ENCODE peak calls at places on chromosomes 6 and 20, in ten cellular contexts. One of them, this sample, is unnamed.
A peak's percentile ranks its signal among the peaks of the same experiment; 100 is the strongest.

GRCh38 chr20:2311329-2311728 is 15.5 kb downstream of the TGM3 start:
- DNase-seq in BJ: no peak
- DNase-seq in fibroblast of lung: no peak
- DNase-seq in keratinocyte: no peak
- DNase-seq in heart left ventricle: no peak
- DNase-seq in adrenal gland: no peak
- DNase-seq in HepG2: no peak
- DNase-seq in GM06990: no peak
- DNase-seq in A673: no peak
- DNase-seq in psoas muscle: no peak
- DNase-seq in this sample: no peak

GRCh38 chr6:131037194-131037897 is 25.7 kb downstream of the EPB41L2 start:
- DNase-seq in fibroblast of lung: no peak
- DNase-seq in GM06990: no peak
- DNase-seq in keratinocyte: no peak
- DNase-seq in HepG2: no peak
- DNase-seq in psoas muscle: no peak
- DNase-seq in heart left ventricle: no peak
- DNase-seq in BJ: no peak
- DNase-seq in adrenal gland: no peak
- DNase-seq in A673: no peak
- DNase-seq in this sample: no peak

GRCh38 chr20:47688385-47689381 is 96.6 kb downstream of the SULF2 start:
- DNase-seq in BJ: no peak
- DNase-seq in adrenal gland: no peak
- DNase-seq in fibroblast of lung: no peak
- DNase-seq in GM06990: no peak
- DNase-seq in heart left ventricle: no peak
- DNase-seq in HepG2: no peak
- DNase-seq in A673: peak; percentile 43
- DNase-seq in keratinocyte: no peak
- DNase-seq in psoas muscle: no peak
- DNase-seq in this sample: no peak

GRCh38 chr6:131519670-131520436 is 53.2 kb upstream of the ARG1 start:
- DNase-seq in fibroblast of lung: peak; percentile 51
- DNase-seq in adrenal gland: peak; percentile 43
- DNase-seq in psoas muscle: no peak
- DNase-seq in heart left ventricle: no peak
- DNase-seq in GM06990: no peak
- DNase-seq in BJ: no peak
- DNase-seq in HepG2: peak; percentile 76
- DNase-seq in A673: peak; percentile 85
- DNase-seq in keratinocyte: peak; percentile 15
- DNase-seq in this sample: peak; percentile 2

GRCh38 chr20:16541226-16541625 is 32.0 kb downstream of the KIF16B start:
- DNase-seq in fibroblast of lung: no peak
- DNase-seq in keratinocyte: no peak
- DNase-seq in HepG2: no peak
- DNase-seq in A673: no peak
- DNase-seq in BJ: no peak
- DNase-seq in psoas muscle: peak; percentile 85
- DNase-seq in GM06990: no peak
- DNase-seq in heart left ventricle: peak; percentile 77
- DNase-seq in adrenal gland: peak; percentile 93
- DNase-seq in this sample: no peak

GRCh38 chr6:154410619-154411044 is 54.0 kb upstream of the IPCEF1 start:
- DNase-seq in HepG2: peak; percentile 48
- DNase-seq in psoas muscle: no peak
- DNase-seq in heart left ventricle: peak; percentile 34
- DNase-seq in BJ: peak; percentile 97
- DNase-seq in fibroblast of lung: peak; percentile 98
- DNase-seq in A673: peak; percentile 88
- DNase-seq in adrenal gland: peak; percentile 50
- DNase-seq in keratinocyte: peak; percentile 25
- DNase-seq in GM06990: no peak
- DNase-seq in this sample: peak; percentile 96

GRCh38 chr20:32674362-32674789 is 635 bp upstream of the C20orf203 start:
- DNase-seq in GM06990: no peak
- DNase-seq in A673: peak; percentile 27
- DNase-seq in keratinocyte: no peak
- DNase-seq in adrenal gland: peak; percentile 57
- DNase-seq in BJ: no peak
- DNase-seq in psoas muscle: no peak
- DNase-seq in HepG2: peak; percentile 64
- DNase-seq in fibroblast of lung: peak; percentile 47
- DNase-seq in heart left ventricle: no peak
- DNase-seq in this sample: peak; percentile 32

GRCh38 chr6:41700577-41701347 is 34.6 kb downstream of the TFEB start:
- DNase-seq in keratinocyte: no peak
- DNase-seq in fibroblast of lung: no peak
- DNase-seq in psoas muscle: no peak
- DNase-seq in heart left ventricle: peak; percentile 60
- DNase-seq in A673: no peak
- DNase-seq in HepG2: no peak
- DNase-seq in BJ: no peak
- DNase-seq in GM06990: no peak
- DNase-seq in adrenal gland: no peak
- DNase-seq in this sample: no peak

GRCh38 chr6:98977606-98978292 is 30.0 kb upstream of the FBXL4 start:
- DNase-seq in fibroblast of lung: no peak
- DNase-seq in keratinocyte: no peak
- DNase-seq in heart left ventricle: no peak
- DNase-seq in GM06990: no peak
- DNase-seq in adrenal gland: no peak
- DNase-seq in HepG2: no peak
- DNase-seq in BJ: no peak
- DNase-seq in psoas muscle: no peak
- DNase-seq in A673: no peak
- DNase-seq in this sample: no peak

GRCh38 chr6:81769834-81770233 is 17.4 kb upstream of the TENT5A start:
- DNase-seq in adrenal gland: no peak
- DNase-seq in A673: no peak
- DNase-seq in HepG2: no peak
- DNase-seq in keratinocyte: no peak
- DNase-seq in BJ: peak; percentile 52
- DNase-seq in heart left ventricle: no peak
- DNase-seq in psoas muscle: no peak
- DNase-seq in fibroblast of lung: no peak
- DNase-seq in GM06990: no peak
- DNase-seq in this sample: peak; percentile 34

GRCh38 chr6:170451762-170452651 is 101.1 kb downstream of the PSMB1 start:
- DNase-seq in fibroblast of lung: no peak
- DNase-seq in GM06990: no peak
- DNase-seq in psoas muscle: no peak
- DNase-seq in heart left ventricle: no peak
- DNase-seq in A673: no peak
- DNase-seq in keratinocyte: no peak
- DNase-seq in adrenal gland: no peak
- DNase-seq in BJ: no peak
- DNase-seq in HepG2: no peak
- DNase-seq in this sample: no peak

GRCh38 chr20:17845701-17846475 is 122.7 kb downstream of the SNX5 start:
- DNase-seq in GM06990: no peak
- DNase-seq in keratinocyte: no peak
- DNase-seq in BJ: no peak
- DNase-seq in fibroblast of lung: peak; percentile 25
- DNase-seq in HepG2: peak; percentile 76
- DNase-seq in psoas muscle: peak; percentile 68
- DNase-seq in heart left ventricle: peak; percentile 47
- DNase-seq in adrenal gland: peak; percentile 33
- DNase-seq in A673: no peak
- DNase-seq in this sample: no peak

GRCh38 chr6:116465246-116465645 is 4.1 kb downstream of the CALHM6 start:
- DNase-seq in BJ: no peak
- DNase-seq in keratinocyte: no peak
- DNase-seq in GM06990: no peak
- DNase-seq in A673: no peak
- DNase-seq in HepG2: no peak
- DNase-seq in psoas muscle: no peak
- DNase-seq in fibroblast of lung: no peak
- DNase-seq in heart left ventricle: no peak
- DNase-seq in adrenal gland: peak; percentile 20
- DNase-seq in this sample: no peak

DNA sequence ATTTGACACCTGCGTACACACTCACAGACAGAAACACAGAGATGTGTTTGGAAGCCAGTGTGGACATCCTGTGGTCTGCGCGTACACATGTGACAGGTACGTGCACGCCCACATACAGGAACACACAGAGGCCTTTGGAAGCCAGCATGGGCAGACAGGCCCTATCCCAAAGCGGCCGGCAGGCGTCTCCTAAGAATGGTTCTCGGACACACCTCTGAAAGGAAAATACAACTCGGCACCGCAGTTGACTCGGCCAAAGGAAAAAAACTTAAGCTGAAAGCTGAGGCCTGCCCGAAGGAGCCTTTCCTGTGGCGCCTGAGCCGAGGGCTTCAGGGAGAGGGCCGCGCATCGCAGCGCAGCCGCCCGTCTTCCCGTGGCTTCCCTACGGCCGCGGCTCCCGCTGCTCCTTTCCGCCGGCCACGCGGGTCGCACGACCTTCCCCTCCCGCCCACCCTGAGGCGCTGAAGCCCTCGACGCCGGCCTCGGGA is 1.4 kb upstream of the CEP43 start:
- DNase-seq in adrenal gland: peak; percentile 77
- DNase-seq in heart left ventricle: peak; percentile 57
- DNase-seq in psoas muscle: peak; percentile 60
- DNase-seq in A673: peak; percentile 60
- DNase-seq in HepG2: peak; percentile 83
- DNase-seq in keratinocyte: peak; percentile 92
- DNase-seq in GM06990: peak; percentile 63
- DNase-seq in BJ: peak; percentile 21
- DNase-seq in fibroblast of lung: peak; percentile 65
- DNase-seq in this sample: peak; percentile 32
- TF ChIP-seq CTCF in adrenal gland: peak; percentile 56
- TF ChIP-seq CTCF in heart left ventricle: peak; percentile 19
- TF ChIP-seq CTCF in psoas muscle: no peak
- TF ChIP-seq CTCF in A673: no peak
- TF ChIP-seq CTCF in HepG2: peak; percentile 62
- TF ChIP-seq CTCF in keratinocyte: peak; percentile 42
- TF ChIP-seq CTCF in GM06990: peak; percentile 61
- TF ChIP-seq CTCF in BJ: peak; percentile 71
- TF ChIP-seq CTCF in fibroblast of lung: peak; percentile 55
- TF ChIP-seq CTCF in this sample: peak; percentile 65

GRCh38 chr6:88166901-88167624 is 916 bp upstream of the CNR1 start:
- DNase-seq in fibroblast of lung: no peak
- DNase-seq in psoas muscle: no peak
- DNase-seq in BJ: no peak
- DNase-seq in heart left ventricle: peak; percentile 23
- DNase-seq in HepG2: no peak
- DNase-seq in A673: no peak
- DNase-seq in keratinocyte: no peak
- DNase-seq in GM06990: peak; percentile 55
- DNase-seq in adrenal gland: no peak
- DNase-seq in this sample: no peak
- H3K27me3 ChIP-seq in fibroblast of lung: peaks cover 33% of the 10 kb centered on the region
- H3K27me3 ChIP-seq in psoas muscle: peaks cover 79% of the 10 kb centered on the region
- H3K27me3 ChIP-seq in BJ: peaks cover 30% of the 10 kb centered on the region
- H3K27me3 ChIP-seq in heart left ventricle: peaks cover 40% of the 10 kb centered on the region
- H3K27me3 ChIP-seq in HepG2: peaks cover 8% of the 10 kb centered on the region
- H3K27me3 ChIP-seq in A673: peaks cover 87% of the 10 kb centered on the region
- H3K27me3 ChIP-seq in keratinocyte: peaks cover 51% of the 10 kb centered on the region
- H3K27me3 ChIP-seq in GM06990: no peaks in the 10 kb centered on the region
- H3K27me3 ChIP-seq in adrenal gland: peaks cover 23% of the 10 kb centered on the region
- H3K27me3 ChIP-seq in this sample: peaks cover 17% of the 10 kb centered on the region

GRCh38 chr6:111804627-111805235 is 68.5 kb downstream of the FYN start:
- DNase-seq in BJ: no peak
- DNase-seq in A673: peak; percentile 35
- DNase-seq in heart left ventricle: no peak
- DNase-seq in HepG2: no peak
- DNase-seq in fibroblast of lung: peak; percentile 92
- DNase-seq in GM06990: peak; percentile 66
- DNase-seq in adrenal gland: no peak
- DNase-seq in keratinocyte: no peak
- DNase-seq in psoas muscle: no peak
- DNase-seq in this sample: peak; percentile 64
- TF ChIP-seq CTCF in BJ: peak; percentile 11
- TF ChIP-seq CTCF in A673: no peak
- TF ChIP-seq CTCF in heart left ventricle: no peak
- TF ChIP-seq CTCF in HepG2: no peak
- TF ChIP-seq CTCF in fibroblast of lung: peak; percentile 22
- TF ChIP-seq CTCF in GM06990: peak; percentile 19
- TF ChIP-seq CTCF in adrenal gland: no peak
- TF ChIP-seq CTCF in keratinocyte: no peak
- TF ChIP-seq CTCF in psoas muscle: no peak
- TF ChIP-seq CTCF in this sample: no peak

GRCh38 chr20:37464173-37464572 is 56.9 kb upstream of the NNAT start:
- DNase-seq in keratinocyte: no peak
- DNase-seq in A673: no peak
- DNase-seq in heart left ventricle: no peak
- DNase-seq in GM06990: no peak
- DNase-seq in HepG2: no peak
- DNase-seq in BJ: no peak
- DNase-seq in psoas muscle: no peak
- DNase-seq in adrenal gland: no peak
- DNase-seq in fibroblast of lung: no peak
- DNase-seq in this sample: no peak

GRCh38 chr20:37468886-37469285 is 52.2 kb upstream of the NNAT start:
- DNase-seq in GM06990: no peak
- DNase-seq in A673: no peak
- DNase-seq in keratinocyte: no peak
- DNase-seq in HepG2: no peak
- DNase-seq in heart left ventricle: no peak
- DNase-seq in fibroblast of lung: no peak
- DNase-seq in adrenal gland: no peak
- DNase-seq in psoas muscle: no peak
- DNase-seq in BJ: no peak
- DNase-seq in this sample: no peak

GRCh38 chr20:37461376-37461775 is 59.7 kb upstream of the NNAT start:
- DNase-seq in HepG2: no peak
- DNase-seq in heart left ventricle: no peak
- DNase-seq in fibroblast of lung: no peak
- DNase-seq in keratinocyte: no peak
- DNase-seq in adrenal gland: no peak
- DNase-seq in psoas muscle: no peak
- DNase-seq in BJ: no peak
- DNase-seq in A673: no peak
- DNase-seq in GM06990: no peak
- DNase-seq in this sample: no peak

GRCh38 chr20:37463726-37464125 is 57.3 kb upstream of the NNAT start:
- DNase-seq in fibroblast of lung: no peak
- DNase-seq in keratinocyte: no peak
- DNase-seq in psoas muscle: no peak
- DNase-seq in adrenal gland: no peak
- DNase-seq in GM06990: no peak
- DNase-seq in heart left ventricle: no peak
- DNase-seq in HepG2: no peak
- DNase-seq in BJ: no peak
- DNase-seq in A673: no peak
- DNase-seq in this sample: no peak

DNA sequence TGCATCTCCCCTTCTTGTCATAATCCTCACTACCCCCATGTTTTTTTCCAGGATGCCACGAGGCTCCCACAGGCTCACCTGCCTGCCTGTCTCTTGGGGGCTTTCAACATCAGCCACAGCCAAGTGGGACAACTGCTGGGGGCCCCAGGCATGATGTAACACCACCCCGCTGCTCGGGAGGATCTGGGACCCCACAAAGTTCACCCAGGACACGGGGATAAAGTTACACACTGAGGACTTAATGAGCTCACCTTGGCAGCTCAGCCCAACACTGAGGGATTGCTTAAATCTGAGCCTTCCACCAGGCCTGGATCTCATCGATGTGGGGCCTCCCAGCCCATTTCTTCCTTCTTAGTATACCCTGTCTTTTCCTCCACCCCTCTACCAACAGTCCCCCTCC is 56.4 kb upstream of the NNAT start:
- DNase-seq in GM06990: no peak
- DNase-seq in BJ: no peak
- DNase-seq in HepG2: no peak
- DNase-seq in heart left ventricle: no peak
- DNase-seq in adrenal gland: no peak
- DNase-seq in A673: no peak
- DNase-seq in fibroblast of lung: no peak
- DNase-seq in psoas muscle: no peak
- DNase-seq in keratinocyte: no peak
- DNase-seq in this sample: no peak
- H3K27me3 ChIP-seq in GM06990: peaks cover 2% of the 10 kb centered on the region
- H3K27me3 ChIP-seq in BJ: peaks cover 18% of the 10 kb centered on the region
- H3K27me3 ChIP-seq in HepG2: peaks cover 3% of the 10 kb centered on the region
- H3K27me3 ChIP-seq in heart left ventricle: no peaks in the 10 kb centered on the region
- H3K27me3 ChIP-seq in adrenal gland: no peaks in the 10 kb centered on the region
- H3K27me3 ChIP-seq in A673: no peaks in the 10 kb centered on the region
- H3K27me3 ChIP-seq in fibroblast of lung: peaks cover 15% of the 10 kb centered on the region
- H3K27me3 ChIP-seq in psoas muscle: no peaks in the 10 kb centered on the region
- H3K27me3 ChIP-seq in keratinocyte: peaks cover 47% of the 10 kb centered on the region
- H3K27me3 ChIP-seq in this sample: peaks cover 18% of the 10 kb centered on the region